ENCODE peak calls at places on chromosomes 12 and 14, in five cellular contexts. E is nucleus accumbens; B is mesendoderm; D is HTR-8/SVneo; K is stimulated activated CD4-positive, alpha-beta T cell treated with anti-CD3 and anti-CD28 coated beads, Interleukin-1b, Interleukin-23, amount 100 ng/mL, for 4 hours. S is an unnamed sample.

GRCh38 chr12:40614923-40615322 is 77.3 kb upstream of the CNTN1 start:
- DNase-seq in E (no peak), B (no peak), D (no peak), K (no peak), S (no peak)

GRCh38 chr12:112183141-112183581 is 57.8 kb downstream of the TRAFD1 start:
- DNase-seq in E (no peak), B (no peak), D (no peak), K (no peak), S (no peak)

GRCh38 chr12:51218607-51219161 is 822 bp upstream of the POU6F1 start:
- DNase-seq in E (no peak), B (peak), D (no peak), K (no peak), S (no peak)

GRCh38 chr12:50545213-50545612 is 40.4 kb downstream of the DIP2B start:
- DNase-seq in E (no peak), B (peak), D (no peak), K (no peak), S (no peak)

GRCh38 chr14:35949933-35950332 is 123.8 kb downstream of the BRMS1L start:
- DNase-seq in E (no peak), B (peak), D (no peak), K (no peak), S (peak)

GRCh38 chr14:99571303-99571986 is 32.6 kb downstream of the CCDC85C start:
- DNase-seq in E (no peak), B (no peak), D (no peak), K (no peak), S (peak)

GRCh38 chr14:70879448-70879847 is 27.8 kb upstream of the PCNX1 start:
- DNase-seq in E (no peak), B (no peak), D (no peak), K (no peak), S (no peak)

GRCh38 chr12:112798019-112798760 is 6.6 kb downstream of the RPH3A start:
- DNase-seq in E (peak), B (no peak), D (no peak), K (no peak), S (no peak)

GRCh38 chr14:69683971-69684370 is 72.6 kb downstream of the SUSD6 start:
- DNase-seq in E (no peak), B (no peak), D (no peak), K (no peak), S (no peak)

GRCh38 chr14:96038920-96039632 is at the start of gene C14orf132:
- DNase-seq in E (peak), B (peak), D (peak), K (peak), S (peak)

GRCh38 chr12:24798335-24798734 is 150.6 kb downstream of the BCAT1 start:
- DNase-seq in E (no peak), B (no peak), D (no peak), K (no peak), S (no peak)

S was measured in NCI-H1092.